ENCODE peak calls at places on chromosome 12, in four cellular contexts. One of them, this sample, is unnamed. For H3K4me1 and H3K36me3, the result is how much of the 10 kb centered on the place peaks cover.

GRCh38 chr12:77231548-77231947 is 166.2 kb upstream of the E2F7 start:
- DNase-seq in tibial nerve: peak
- DNase-seq in psoas muscle: peak
- DNase-seq in right lobe of liver: peak
- DNase-seq in this sample: peak

GRCh38 chr12:19978193-19978592 is 390.1 kb upstream of the PDE3A start:
- DNase-seq in tibial nerve: no peak
- DNase-seq in right lobe of liver: no peak
- DNase-seq in psoas muscle: no peak
- DNase-seq in this sample: no peak

GRCh38 chr12:45178771-45179170 is 37.1 kb upstream of the ANO6 start:
- DNase-seq in tibial nerve: no peak
- DNase-seq in right lobe of liver: no peak
- DNase-seq in psoas muscle: no peak
- DNase-seq in this sample: no peak

GRCh38 chr12:93109794-93110203 is 180.7 kb upstream of the EEA1 start:
- DNase-seq in tibial nerve: no peak
- DNase-seq in right lobe of liver: no peak
- DNase-seq in psoas muscle: no peak
- DNase-seq in this sample: no peak

GRCh38 chr12:124018526-124018925 is 45.5 kb downstream of the ZNF664 start:
- DNase-seq in psoas muscle: no peak
- DNase-seq in tibial nerve: no peak
- DNase-seq in right lobe of liver: no peak
- DNase-seq in this sample: no peak

GRCh38 chr12:111182391-111182790 is 186.5 kb downstream of the PHETA1 start:
- DNase-seq in right lobe of liver: no peak
- DNase-seq in psoas muscle: no peak
- DNase-seq in tibial nerve: no peak
- DNase-seq in this sample: no peak

GRCh38 chr12:31682136-31682962 is 22.9 kb downstream of the ETFBKMT start:
- DNase-seq in psoas muscle: no peak
- DNase-seq in tibial nerve: peak
- DNase-seq in right lobe of liver: peak
- DNase-seq in this sample: peak

GRCh38 chr12:55927588-55928502 is at the start of gene PYM1:
- DNase-seq in tibial nerve: peak
- DNase-seq in right lobe of liver: peak
- DNase-seq in psoas muscle: peak
- DNase-seq in this sample: peak

GRCh38 chr12:74988156-74988555 is 221.5 kb downstream of the KCNC2 start:
- DNase-seq in psoas muscle: no peak
- DNase-seq in right lobe of liver: no peak
- DNase-seq in tibial nerve: no peak
- DNase-seq in this sample: no peak

GRCh38 chr12:41795910-41796309 is 348.8 kb downstream of the GXYLT1 start:
- DNase-seq in tibial nerve: no peak
- DNase-seq in right lobe of liver: no peak
- DNase-seq in psoas muscle: no peak
- DNase-seq in this sample: no peak

GRCh38 chr12:96500686-96501085 is 11.3 kb downstream of the CFAP54 start:
- DNase-seq in psoas muscle: no peak
- DNase-seq in tibial nerve: no peak
- DNase-seq in right lobe of liver: no peak
- DNase-seq in this sample: no peak

GRCh38 chr12:114407566-114408411 is 1.8 kb upstream of the TBX5 start:
- DNase-seq in tibial nerve: no peak
- DNase-seq in right lobe of liver: no peak
- DNase-seq in psoas muscle: no peak
- DNase-seq in this sample: no peak

GRCh38 chr12:57340104-57340503 is 89.1 kb upstream of the STAC3 start:
- DNase-seq in tibial nerve: peak
- DNase-seq in right lobe of liver: peak
- DNase-seq in psoas muscle: peak
- DNase-seq in this sample: peak

GRCh38 chr12:95701722-95702418 is 88.7 kb downstream of the NTN4 start:
- DNase-seq in psoas muscle: no peak
- DNase-seq in right lobe of liver: no peak
- DNase-seq in tibial nerve: no peak
- DNase-seq in this sample: no peak

GRCh38 chr12:7439579-7440505 is 4.1 kb downstream of the CD163L1 start:
- DNase-seq in right lobe of liver: no peak
- DNase-seq in tibial nerve: no peak
- DNase-seq in psoas muscle: peak
- DNase-seq in this sample: peak

GRCh38 chr12:93753838-93754429 is 76.8 kb downstream of the CRADD start:
- DNase-seq in tibial nerve: no peak
- DNase-seq in right lobe of liver: no peak
- DNase-seq in psoas muscle: no peak
- DNase-seq in this sample: no peak

GRCh38 chr12:2640709-2641108 is 154.1 kb upstream of the FKBP4 start:
- DNase-seq in right lobe of liver: peak
- DNase-seq in tibial nerve: peak
- DNase-seq in psoas muscle: peak
- DNase-seq in this sample: no peak

GRCh38 chr12:106378788-106379187 is 21.2 kb downstream of the POLR3B start:
- DNase-seq in psoas muscle: no peak
- DNase-seq in tibial nerve: no peak
- DNase-seq in right lobe of liver: no peak
- DNase-seq in this sample: no peak

GRCh38 chr12:111850526-111850925 is 8.5 kb downstream of the MAPKAPK5 start:
- DNase-seq in psoas muscle: no peak
- DNase-seq in right lobe of liver: no peak
- DNase-seq in tibial nerve: no peak
- DNase-seq in this sample: no peak

GRCh38 chr12:31369712-31370521 is 44.0 kb upstream of the SINHCAF start:
- DNase-seq in psoas muscle: peak
- DNase-seq in tibial nerve: peak
- DNase-seq in right lobe of liver: no peak
- DNase-seq in this sample: peak

GRCh38 chr12:117968826-117969659 is at the start of gene KSR2:
- DNase-seq in tibial nerve: no peak
- DNase-seq in right lobe of liver: peak
- DNase-seq in psoas muscle: peak
- DNase-seq in this sample: peak

GRCh38 chr12:111444706-111445310 is 39.1 kb downstream of the SH2B3 start:
- DNase-seq in right lobe of liver: peak
- DNase-seq in tibial nerve: peak
- DNase-seq in psoas muscle: peak
- DNase-seq in this sample: peak

GRCh38 chr12:113697104-113697503 is 225.4 kb upstream of the LHX5 start:
- DNase-seq in right lobe of liver: no peak
- DNase-seq in tibial nerve: no peak
- DNase-seq in psoas muscle: no peak
- DNase-seq in this sample: no peak

GRCh38 chr12:19431407-19432308 is 7.6 kb upstream of the AEBP2 start:
- DNase-seq in tibial nerve: no peak
- DNase-seq in psoas muscle: no peak
- DNase-seq in right lobe of liver: no peak
- DNase-seq in this sample: no peak

GRCh38 chr12:49808686-49809368 is 19.4 kb downstream of the NCKAP5L start:
- DNase-seq in tibial nerve: peak
- DNase-seq in psoas muscle: peak
- DNase-seq in right lobe of liver: no peak
- DNase-seq in this sample: no peak

GRCh38 chr12:57522887-57523705 is 472 bp downstream of the MBD6 start:
- DNase-seq in tibial nerve: peak
- DNase-seq in psoas muscle: peak
- DNase-seq in right lobe of liver: peak
- DNase-seq in this sample: peak

GRCh38 chr12:128790221-128790620 is 33.5 kb downstream of the SLC15A4 start:
- DNase-seq in psoas muscle: no peak
- DNase-seq in right lobe of liver: no peak
- DNase-seq in tibial nerve: no peak
- DNase-seq in this sample: no peak

GRCh38 chr12:15979096-15980091 is 68.3 kb downstream of the DERA start:
- DNase-seq in right lobe of liver: no peak
- DNase-seq in tibial nerve: no peak
- DNase-seq in psoas muscle: no peak
- DNase-seq in this sample: peak

GRCh38 chr12:30829876-30830275 is 75.1 kb upstream of the CAPRIN2 start:
- DNase-seq in right lobe of liver: no peak
- DNase-seq in psoas muscle: no peak
- DNase-seq in tibial nerve: no peak
- DNase-seq in this sample: no peak

GRCh38 chr12:68332726-68333630 is 816 bp upstream of the MDM1 start:
- DNase-seq in tibial nerve: no peak
- DNase-seq in psoas muscle: no peak
- DNase-seq in right lobe of liver: no peak
- DNase-seq in this sample: no peak

GRCh38 chr12:115599251-115599811 is 678.2 kb downstream of the MED13L start:
- DNase-seq in tibial nerve: no peak
- DNase-seq in psoas muscle: peak
- DNase-seq in right lobe of liver: no peak
- DNase-seq in this sample: peak

GRCh38 chr12:69927145-69927544 is 102.1 kb downstream of the MYRFL start:
- DNase-seq in right lobe of liver: no peak
- DNase-seq in psoas muscle: no peak
- DNase-seq in tibial nerve: no peak
- DNase-seq in this sample: no peak

GRCh38 chr12:3020399-3020798 is 56.8 kb upstream of the TSPAN9 start:
- DNase-seq in psoas muscle: no peak
- DNase-seq in right lobe of liver: no peak
- DNase-seq in tibial nerve: no peak
- DNase-seq in this sample: no peak

GRCh38 chr12:104671407-104672095 is 214.8 kb downstream of the CHST11 start:
- DNase-seq in tibial nerve: peak
- DNase-seq in right lobe of liver: peak
- DNase-seq in psoas muscle: peak
- DNase-seq in this sample: peak
- H3K4me1 ChIP-seq in tibial nerve: under half
- H3K4me1 ChIP-seq in right lobe of liver: under half
- H3K4me1 ChIP-seq in psoas muscle: under half
- H3K4me1 ChIP-seq in this sample: under half

GRCh38 chr12:130952106-130952505 is 1.6 kb upstream of the ADGRD1 start:
- DNase-seq in right lobe of liver: no peak
- DNase-seq in tibial nerve: no peak
- DNase-seq in psoas muscle: no peak
- DNase-seq in this sample: no peak
- TF ChIP-seq CTCF in right lobe of liver: no peak
- TF ChIP-seq CTCF in tibial nerve: no peak
- TF ChIP-seq CTCF in psoas muscle: no peak
- TF ChIP-seq CTCF in this sample: no peak

DNA sequence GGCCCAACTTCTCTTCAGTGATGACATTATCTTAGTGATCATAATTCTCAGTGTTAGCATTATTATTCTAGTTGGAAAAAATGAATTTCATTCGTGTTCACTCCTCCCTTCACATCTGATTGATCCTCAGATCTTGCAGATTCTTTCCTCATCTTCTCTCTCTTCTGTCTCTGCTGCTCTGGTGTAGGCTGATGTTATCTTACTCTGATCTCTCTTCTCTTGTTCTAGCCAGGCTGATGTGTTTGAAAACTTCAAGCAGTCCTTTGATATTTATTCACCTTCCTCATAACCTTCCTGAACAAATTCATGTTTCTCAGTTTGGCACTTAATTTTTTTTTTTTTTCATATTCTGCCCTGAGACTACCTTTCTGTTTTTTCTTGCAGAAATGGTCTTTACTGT is 5.6 kb upstream of the TBK1 start:
- DNase-seq in psoas muscle: no peak
- DNase-seq in right lobe of liver: no peak
- DNase-seq in tibial nerve: no peak
- DNase-seq in this sample: no peak
- H3K36me3 ChIP-seq in psoas muscle: under half
- H3K36me3 ChIP-seq in right lobe of liver: under half
- H3K36me3 ChIP-seq in tibial nerve: half or more
- H3K36me3 ChIP-seq in this sample: under half

DNA sequence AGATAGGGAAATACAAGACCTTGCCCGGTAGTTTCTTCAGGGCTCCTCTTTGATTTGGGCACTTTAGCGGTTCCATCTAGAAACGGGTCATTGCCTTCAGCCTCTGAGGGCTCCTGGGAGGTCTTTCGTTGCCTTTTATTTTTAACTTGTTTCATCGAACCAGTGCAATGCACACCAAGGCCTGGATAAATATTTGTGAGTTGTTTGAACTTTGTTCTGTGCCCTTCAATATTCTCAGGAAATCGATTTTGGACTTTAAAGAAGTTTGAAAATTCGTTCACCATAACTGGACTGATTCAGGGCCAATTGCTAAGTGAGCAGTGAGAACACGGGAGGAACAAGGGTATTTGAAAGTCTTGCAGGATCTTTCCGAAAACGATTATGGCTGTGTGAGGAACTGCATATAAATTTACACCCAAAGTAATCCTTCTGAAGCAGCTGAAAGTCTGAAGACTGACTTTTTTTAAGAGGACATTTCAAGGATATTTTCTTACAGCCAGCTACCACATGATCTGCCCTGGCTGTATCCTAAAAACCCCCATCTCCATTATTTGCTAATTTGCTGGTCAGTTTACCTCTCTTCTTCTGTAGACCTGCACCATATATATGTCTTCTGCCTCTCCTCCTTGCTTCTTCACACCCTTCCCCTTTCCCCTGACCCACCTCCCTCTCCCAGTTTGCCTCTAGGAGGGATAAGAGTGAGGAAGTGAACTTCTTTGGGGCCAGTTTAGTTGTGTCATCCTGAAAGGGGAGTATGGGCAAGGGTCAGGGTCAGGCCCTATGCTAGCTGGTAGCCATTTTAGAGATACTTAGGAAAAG is 8.0 kb downstream of the DUSP6 start:
- DNase-seq in psoas muscle: no peak
- DNase-seq in right lobe of liver: peak
- DNase-seq in tibial nerve: no peak
- DNase-seq in this sample: no peak
- H3K4me1 ChIP-seq in psoas muscle: under half
- H3K4me1 ChIP-seq in right lobe of liver: under half
- H3K4me1 ChIP-seq in tibial nerve: under half
- H3K4me1 ChIP-seq in this sample: under half

DNA sequence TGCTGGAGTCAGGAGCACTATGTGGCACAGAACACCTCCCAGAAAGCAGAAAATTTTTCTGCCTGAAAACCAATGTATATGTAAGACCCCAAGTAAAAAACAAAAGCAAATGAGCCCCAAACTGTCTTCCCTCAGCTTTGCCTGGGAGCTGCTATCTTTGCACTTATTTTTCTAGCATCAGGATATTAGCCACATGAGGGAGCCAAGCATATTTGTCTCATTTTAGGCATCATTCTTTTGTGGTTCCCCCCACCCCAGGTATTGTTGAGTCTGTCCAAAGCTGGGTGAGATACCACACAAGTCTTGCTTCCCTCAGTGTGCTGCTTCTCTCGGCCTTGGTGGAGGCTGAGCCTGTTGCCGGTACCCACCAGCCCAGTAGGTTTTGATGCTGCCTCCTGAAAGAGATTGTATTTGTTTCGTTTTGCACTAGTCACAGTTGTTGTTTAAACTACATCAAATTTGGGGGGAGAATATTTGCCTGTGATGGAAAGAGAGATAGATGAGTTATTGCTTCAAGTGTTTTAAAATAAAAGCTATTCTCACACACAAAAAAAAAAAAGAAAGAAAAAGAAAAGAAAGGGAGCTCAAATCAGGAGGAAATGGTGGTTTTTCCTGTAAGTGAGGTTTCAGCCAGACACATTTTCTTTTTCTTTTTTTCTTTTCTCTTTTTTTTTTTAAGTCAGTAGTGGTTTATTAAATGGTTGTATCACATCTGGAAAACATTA is 58.3 kb downstream of the SLC4A8 start:
- DNase-seq in tibial nerve: no peak
- DNase-seq in psoas muscle: no peak
- DNase-seq in right lobe of liver: no peak
- DNase-seq in this sample: no peak
- TF ChIP-seq CTCF in tibial nerve: no peak
- TF ChIP-seq CTCF in psoas muscle: no peak
- TF ChIP-seq CTCF in right lobe of liver: no peak
- TF ChIP-seq CTCF in this sample: no peak